ENCODE peak calls at places on chromosomes 11 and 22, in ten cellular contexts. A is colonic mucosa; R is CD8-positive, alpha-beta T cell; H is stomach; Z is neural progenitor cell; C is left lung; Y is mammary epithelial cell; D is ovary; X is H9; F is tibial nerve. G is an unnamed sample.
A peak's percentile ranks its signal among the peaks of the same experiment; 100 is the strongest.

GRCh38 chr11:80118071-80118470 is 677.2 kb upstream of the TENM4 start:
- DNase-seq in A (no peak), R (no peak), H (peak; percentile 27), Z (peak; percentile 14), C (no peak), Y (no peak), D (no peak), X (no peak), F (no peak), G (no peak)

GRCh38 chr11:9923280-9923679 is 259.4 kb downstream of the SWAP70 start:
- DNase-seq in A (no peak), R (no peak), H (no peak), Z (no peak), C (no peak), Y (no peak), D (no peak), X (no peak), F (no peak), G (no peak)

GRCh38 chr11:3375552-3375951 is 3.4 kb downstream of the ZNF195 start:
- DNase-seq in A (no peak), R (no peak), H (no peak), Z (no peak), C (no peak), Y (peak; percentile 32), D (no peak), X (no peak), F (no peak), G (no peak)

GRCh38 chr22:44399196-44399837 is 86.6 kb upstream of the SHISAL1 start:
- DNase-seq in A (no peak), R (no peak), H (peak; percentile 8), Z (no peak), C (no peak), Y (no peak), D (no peak), X (peak; percentile 15), F (no peak), G (no peak)

GRCh38 chr11:102633385-102634026 is 8.4 kb upstream of the MMP20 start:
- DNase-seq in A (no peak), R (no peak), H (no peak), Z (no peak), C (no peak), Y (no peak), D (no peak), X (no peak), F (no peak), G (no peak)

GRCh38 chr11:65363770-65364169 is 9.2 kb downstream of the TIGD3 start:
- DNase-seq in A (no peak), R (no peak), H (no peak), Z (no peak), C (no peak), Y (no peak), D (no peak), X (no peak), F (no peak), G (no peak)

GRCh38 chr11:110712643-110713468 is 619 bp upstream of the ARHGAP20 start:
- DNase-seq in A (peak; percentile 29), R (peak; percentile 20), H (no peak), Z (peak; percentile 55), C (peak; percentile 40), Y (peak; percentile 14), D (no peak), X (peak; percentile 28), F (peak; percentile 49), G (no peak)

GRCh38 chr11:72788250-72788649 is 5.6 kb downstream of the STARD10 start:
- DNase-seq in A (peak; percentile 63), R (no peak), H (peak; percentile 55), Z (peak; percentile 1), C (no peak), Y (no peak), D (no peak), X (no peak), F (no peak), G (no peak)

GRCh38 chr11:107769189-107769588 is 57.3 kb upstream of the SLN start:
- DNase-seq in A (no peak), R (no peak), H (no peak), Z (no peak), C (no peak), Y (peak; percentile 29), D (no peak), X (no peak), F (no peak), G (no peak)

GRCh38 chr11:116517077-116517476 is 255.7 kb downstream of the BUD13 start:
- DNase-seq in A (no peak), R (no peak), H (peak; percentile 22), Z (no peak), C (no peak), Y (no peak), D (no peak), X (peak; percentile 14), F (no peak), G (no peak)

GRCh38 chr11:97909544-97910394 is 1111.0 kb upstream of the CNTN5 start:
- DNase-seq in A (no peak), R (no peak), H (no peak), Z (no peak), C (no peak), Y (no peak), D (no peak), X (no peak), F (no peak), G (no peak)

DNA sequence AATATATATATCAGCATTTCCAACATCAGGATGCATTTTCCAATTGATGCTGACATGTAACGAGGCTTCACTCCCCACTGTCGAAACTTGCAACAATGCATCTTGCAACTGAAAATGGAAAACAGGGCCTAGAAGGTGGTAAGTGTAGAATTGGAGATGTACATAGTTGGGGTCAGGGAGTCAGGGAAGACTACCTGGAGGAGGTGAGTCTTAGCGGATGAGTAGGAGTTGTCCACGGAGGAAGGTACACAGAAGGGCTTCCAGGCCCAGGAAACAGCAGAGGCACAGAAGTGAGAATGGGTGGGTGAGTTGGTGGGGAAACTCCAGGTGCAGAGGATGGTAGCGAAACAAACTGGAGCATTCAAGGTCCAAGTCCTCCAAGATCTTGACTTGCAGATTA is 2.0 kb upstream of the GRK2 start:
- DNase-seq in A (no peak), R (no peak), H (no peak), Z (no peak), C (no peak), Y (no peak), D (no peak), X (no peak), F (no peak), G (no peak)
- H3K4me1 ChIP-seq in A (peaks cover 18% of the 10 kb centered on the region), R (peaks cover 45% of the 10 kb centered on the region), H (peaks cover 58% of the 10 kb centered on the region), Z (peaks cover 10% of the 10 kb centered on the region), C (peaks cover 33% of the 10 kb centered on the region), Y (peaks cover 62% of the 10 kb centered on the region), D (peaks cover 15% of the 10 kb centered on the region), X (no peaks in the 10 kb centered on the region), F (peaks cover 40% of the 10 kb centered on the region), G (peaks cover 56% of the 10 kb centered on the region)

GRCh38 chr22:29883831-29884139 is 811 bp downstream of the MTMR3 start:
- DNase-seq in A (no peak), R (no peak), H (no peak), Z (no peak), C (no peak), Y (peak; percentile 20), D (no peak), X (no peak), F (no peak), G (no peak)
- H3K27ac ChIP-seq in A (peak overlapping the region; percentile 88), R (peak overlapping the region; percentile 72), H (peak overlapping the region; percentile 98), Z (peak overlapping the region; percentile 96), C (peak overlapping the region; percentile 97), Y (peak overlapping the region; percentile 71), D (peak overlapping the region; percentile 96), X (no peak overlapping the region), F (peak overlapping the region; percentile 96), G (peak overlapping the region; percentile 99)

DNA sequence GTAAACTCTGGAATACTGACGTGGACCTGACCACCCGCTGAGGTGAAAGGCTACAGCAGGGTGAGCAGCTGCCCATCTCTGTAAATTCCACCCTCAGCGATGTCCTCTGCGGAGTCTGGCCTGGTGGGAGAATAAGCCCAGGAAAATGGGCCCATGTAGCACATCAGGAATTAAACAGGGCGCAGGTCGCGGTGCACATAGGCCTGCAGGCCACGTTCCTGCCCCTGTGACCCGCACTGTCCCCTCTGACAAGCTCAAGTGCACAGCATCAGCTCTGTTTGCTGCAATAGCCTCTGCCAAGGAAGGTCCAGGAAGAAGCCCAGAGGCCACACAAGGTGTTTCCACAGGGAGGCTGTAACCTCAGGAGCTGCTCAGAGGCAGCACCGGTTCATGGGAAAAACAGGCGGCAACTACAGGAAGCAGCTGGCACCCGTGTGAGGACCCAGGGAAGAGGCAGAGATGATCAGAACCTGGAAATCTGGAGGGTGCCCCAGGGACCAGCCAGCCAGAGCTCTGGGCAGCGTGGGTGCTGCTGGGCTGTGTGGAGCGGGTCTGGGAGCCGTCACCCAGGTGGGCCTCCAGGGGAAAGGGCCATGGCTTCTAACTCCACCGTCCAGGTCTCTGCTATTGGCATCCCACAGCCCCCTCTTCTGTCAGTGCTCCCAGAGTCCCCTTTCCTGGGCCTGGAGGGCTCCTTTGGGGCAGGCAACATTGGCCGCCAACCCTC is 808 bp upstream of the IFITM2 start:
- DNase-seq in A (no peak), R (peak; percentile 6), H (no peak), Z (no peak), C (no peak), Y (no peak), D (no peak), X (no peak), F (no peak), G (no peak)
- TF ChIP-seq CTCF in A (no peak), R (no peak), H (no peak), Z (no peak), C (no peak), Y (no peak), D (no peak), X (no peak), F (no peak), G (no peak)

DNA sequence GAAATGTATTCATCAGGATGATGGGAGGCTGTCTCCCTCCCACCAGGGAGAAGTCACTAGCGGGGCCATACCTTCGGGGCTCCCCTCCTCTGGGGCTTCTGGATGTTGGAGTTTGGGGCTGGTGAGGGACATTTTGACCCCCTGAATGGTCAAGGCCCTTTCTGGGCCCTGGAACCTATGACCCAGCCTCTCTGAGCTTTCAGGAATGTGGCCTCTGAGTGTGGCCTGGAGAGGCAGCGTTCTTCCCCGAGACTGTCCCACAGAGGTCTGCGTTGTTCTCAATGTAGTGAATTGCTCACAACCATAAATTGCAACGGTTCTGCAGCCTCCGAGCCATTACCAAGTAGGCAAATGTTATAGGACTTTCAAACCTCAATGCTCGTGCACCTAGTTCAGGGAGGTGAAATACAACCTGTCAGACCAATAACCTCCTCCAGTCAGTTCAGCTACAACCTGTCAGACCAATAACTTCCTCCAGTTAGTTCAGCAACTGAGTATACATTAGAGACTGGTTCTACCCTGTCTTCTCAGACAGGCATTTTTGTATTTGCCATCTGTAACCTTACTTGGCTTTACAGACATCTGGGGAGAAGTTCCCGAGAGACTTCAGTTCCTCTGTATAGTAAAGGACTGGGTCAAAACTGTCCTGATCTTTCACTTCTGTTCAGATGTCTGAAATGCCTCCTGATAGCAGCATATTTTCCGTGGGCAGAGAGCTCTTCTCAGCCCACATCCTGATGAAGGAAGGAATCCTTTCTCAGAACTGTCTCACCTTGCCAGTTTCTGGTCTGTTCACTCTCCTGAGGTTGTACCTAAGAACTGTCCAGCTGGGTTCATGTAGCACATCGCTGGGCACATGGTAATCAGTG is 34.1 kb downstream of the MICAL2 start:
- DNase-seq in A (no peak), R (no peak), H (peak; percentile 17), Z (no peak), C (no peak), Y (no peak), D (no peak), X (no peak), F (no peak), G (no peak)
- H3K4me1 ChIP-seq in A (peaks cover 17% of the 10 kb centered on the region), R (peaks cover 34% of the 10 kb centered on the region), H (peaks cover 68% of the 10 kb centered on the region), Z (no peaks in the 10 kb centered on the region), C (peaks cover 22% of the 10 kb centered on the region), Y (peaks cover 15% of the 10 kb centered on the region), D (peaks cover 31% of the 10 kb centered on the region), X (no peaks in the 10 kb centered on the region), F (peaks cover 29% of the 10 kb centered on the region), G (peaks cover 69% of the 10 kb centered on the region)

GRCh38 chr11:16982809-16983208 is 31.4 kb downstream of the PLEKHA7 start:
- DNase-seq in A (no peak), R (no peak), H (no peak), Z (no peak), C (no peak), Y (no peak), D (no peak), X (no peak), F (no peak), G (no peak)
- H3K27ac ChIP-seq in A (no peak overlapping the region), R (no peak overlapping the region), H (peak overlapping the region; percentile 85), Z (no peak overlapping the region), C (no peak overlapping the region), Y (no peak overlapping the region), D (no peak overlapping the region), X (no peak overlapping the region), F (peak overlapping the region; percentile 79), G (no peak overlapping the region)